ENCODE peak calls at places on chromosomes 6 and 20, in seven cellular contexts. L is non-pigmented ciliary epithelial cell; R is endothelial cell of umbilical vein; J is activated naive CD8-positive, alpha-beta T cell treated with anti-CD3 and anti-CD28 coated beads, Interleukin-2, amount 50 U/mL, for 24 hours; H is heart right ventricle; I is NCI-H1092 treated with DMSO at 0.1 percent for 48 hours; G is GM13976. N is an unnamed sample.

GRCh38 chr20:16491277-16491912 is 81.9 kb downstream of the KIF16B start:
- DNase-seq in L (no peak), R (no peak), J (no peak), H (no peak), I (no peak), G (no peak), N (no peak)

GRCh38 chr6:137261393-137262154 is 42.4 kb upstream of the IFNGR1 start:
- DNase-seq in L (no peak), R (peak), J (no peak), H (no peak), I (no peak), G (peak), N (no peak)

GRCh38 chr6:75103411-75103810 is 102.4 kb downstream of the COL12A1 start:
- DNase-seq in L (no peak), R (no peak), J (no peak), H (no peak), I (no peak), G (no peak), N (no peak)

GRCh38 chr6:42428326-42429041 is 23.2 kb downstream of the TRERF1 start:
- DNase-seq in L (no peak), R (no peak), J (no peak), H (peak), I (no peak), G (peak), N (no peak)

GRCh38 chr6:111338843-111339242 is 144.2 kb downstream of the REV3L start:
- DNase-seq in L (no peak), R (no peak), J (no peak), H (no peak), I (no peak), G (peak), N (no peak)

GRCh38 chr6:12280901-12281300 is 9.3 kb upstream of the EDN1 start:
- DNase-seq in L (no peak), R (no peak), J (no peak), H (no peak), I (no peak), G (no peak), N (no peak)

GRCh38 chr6:111105578-111105977 is 18.3 kb downstream of the SLC16A10 start:
- DNase-seq in L (no peak), R (peak), J (peak), H (peak), I (peak), G (no peak), N (no peak)

GRCh38 chr6:46453221-46453620 is 38.0 kb downstream of the RCAN2 start:
- DNase-seq in L (peak), R (no peak), J (no peak), H (no peak), I (no peak), G (no peak), N (no peak)

GRCh38 chr20:43477193-43477592 is 19.5 kb downstream of the SRSF6 start:
- DNase-seq in L (no peak), R (no peak), J (no peak), H (no peak), I (no peak), G (no peak), N (no peak)

GRCh38 chr6:95866732-95867131 is 149.0 kb upstream of the FUT9 start:
- DNase-seq in L (no peak), R (no peak), J (no peak), H (no peak), I (peak), G (no peak), N (peak)

GRCh38 chr6:20711518-20711917 is 177.3 kb downstream of the CDKAL1 start:
- DNase-seq in L (no peak), R (peak), J (no peak), H (no peak), I (no peak), G (no peak), N (peak)

GRCh38 chr6:43838276-43839036 is 68.4 kb downstream of the VEGFA start:
- DNase-seq in L (peak), R (peak), J (peak), H (peak), I (peak), G (peak), N (peak)

GRCh38 chr6:90468080-90468479 is 118.8 kb downstream of the MAP3K7 start:
- DNase-seq in L (peak), R (no peak), J (peak), H (no peak), I (no peak), G (no peak), N (no peak)